ENCODE peak calls at places on chromosomes 3 and 15, in nine cellular contexts. N is IMR-90, F is heart left ventricle, K is A549, M is Peyer's patch, A is mammary epithelial cell, S is psoas muscle, B is lung, W is right atrium auricular region. T is an unnamed sample. For H3K4me1, the result is how much of the 10 kb centered on the place peaks cover.

GRCh38 chr15:64749167-64749566 is 26.2 kb downstream of the RBPMS2 start:
- DNase-seq in F (no peak), S (peak), M (peak), N (peak), A (peak), B (no peak), W (no peak), K (no peak), T (no peak)

GRCh38 chr15:101048191-101049011 is 129.2 kb downstream of the LRRK1 start:
- DNase-seq in M (peak), B (peak), S (peak), K (no peak), N (no peak), W (peak), A (no peak), F (no peak), T (no peak)

GRCh38 chr3:114380233-114380645 is 86.4 kb downstream of the TIGIT start:
- DNase-seq in W (peak), M (peak), K (no peak), A (peak), F (peak), S (peak), B (peak), N (peak), T (peak)

GRCh38 chr3:124352143-124352528 is 360.2 kb upstream of the ROPN1 start:
- DNase-seq in M (no peak), B (no peak), N (no peak), S (no peak), A (no peak), K (no peak), W (no peak), F (no peak), T (no peak)

GRCh38 chr3:37024820-37025405 is 31.6 kb downstream of the MLH1 start:
- DNase-seq in A (no peak), K (no peak), S (no peak), N (no peak), B (no peak), F (no peak), M (no peak), W (no peak), T (no peak)

GRCh38 chr3:191087391-191087790 is 111.7 kb upstream of the OSTN start:
- DNase-seq in S (no peak), F (no peak), W (no peak), A (no peak), B (no peak), K (no peak), M (no peak), N (peak), T (no peak)

GRCh38 chr15:69760890-69761568 is 308.4 kb downstream of the RPLP1 start:
- DNase-seq in W (peak), M (peak), B (peak), F (no peak), S (peak), A (peak), N (peak), K (peak), T (peak)

GRCh38 chr15:78000089-78000926 is 77.2 kb downstream of the TBC1D2B start:
- DNase-seq in K (peak), F (peak), N (peak), M (peak), B (peak), A (peak), S (peak), W (no peak), T (peak)

GRCh38 chr3:144265527-144266100 is 294.0 kb downstream of the DIPK2A start:
- DNase-seq in M (no peak), W (no peak), A (no peak), K (no peak), S (no peak), B (no peak), F (no peak), N (no peak), T (no peak)

GRCh38 chr15:47652213-47652852 is 65.0 kb upstream of the SEMA6D start:
- DNase-seq in W (no peak), F (no peak), S (no peak), B (no peak), N (no peak), A (no peak), M (no peak), K (no peak), T (no peak)

GRCh38 chr3:52534281-52535183 is 875 bp upstream of the NT5DC2 start:
- DNase-seq in F (peak), N (peak), K (no peak), A (no peak), S (peak), M (peak), B (no peak), W (peak), T (peak)

GRCh38 chr3:126081618-126082333 is 2.1 kb downstream of the SLC41A3 start:
- DNase-seq in A (peak), N (peak), F (no peak), M (peak), K (peak), W (no peak), S (peak), B (peak), T (no peak)

GRCh38 chr3:160564949-160565441 is 376 bp downstream of the KPNA4 start:
- DNase-seq in W (peak), S (peak), B (peak), F (peak), K (peak), N (peak), M (peak), A (peak), T (peak)

GRCh38 chr3:173371848-173372487 is 25.6 kb upstream of the NLGN1 start:
- DNase-seq in K (no peak), W (no peak), B (no peak), S (no peak), N (peak), F (no peak), A (peak), M (no peak), T (no peak)

GRCh38 chr3:43097681-43098080 is 8.2 kb downstream of the POMGNT2 start:
- DNase-seq in F (no peak), N (no peak), K (no peak), M (no peak), A (no peak), B (no peak), S (no peak), W (no peak), T (no peak)

GRCh38 chr3:179432021-179432420 is 19.2 kb downstream of the GNB4 start:
- DNase-seq in S (no peak), W (no peak), N (no peak), A (no peak), F (no peak), B (no peak), M (no peak), K (no peak), T (no peak)

GRCh38 chr3:32320080-32320479 is 71.6 kb upstream of the CMTM7 start:
- DNase-seq in A (no peak), F (no peak), M (no peak), W (no peak), B (no peak), K (no peak), N (no peak), S (no peak), T (no peak)

GRCh38 chr3:181009225-181009624 is 19.7 kb upstream of the DNAJC19 start:
- DNase-seq in M (no peak), K (no peak), N (no peak), S (no peak), B (no peak), W (no peak), F (no peak), A (no peak), T (no peak)

GRCh38 chr3:152556731-152557254 is 278.1 kb upstream of the P2RY1 start:
- DNase-seq in W (no peak), A (peak), M (no peak), F (no peak), K (no peak), N (peak), S (no peak), B (no peak), T (no peak)

GRCh38 chr3:195438371-195438770 is 4.4 kb downstream of the ACAP2 start:
- DNase-seq in K (no peak), A (peak), F (no peak), M (peak), N (no peak), B (no peak), W (no peak), S (no peak), T (no peak)

GRCh38 chr3:111373239-111373638 is 168.8 kb upstream of the CD96 start:
- DNase-seq in K (no peak), W (no peak), N (no peak), B (no peak), F (no peak), A (no peak), M (no peak), S (no peak), T (no peak)

GRCh38 chr3:2458816-2459215 is 360.1 kb downstream of the CNTN4 start:
- DNase-seq in F (no peak), M (no peak), K (no peak), N (no peak), A (no peak), S (no peak), W (no peak), B (no peak), T (no peak)

GRCh38 chr15:74402873-74403589 is 30.7 kb downstream of the SEMA7A start:
- DNase-seq in S (no peak), F (no peak), N (no peak), W (no peak), A (no peak), K (no peak), B (peak), M (peak), T (no peak)

GRCh38 chr3:138396752-138397410 is 37.5 kb upstream of the ESYT3 start:
- DNase-seq in M (no peak), K (no peak), N (no peak), A (no peak), W (no peak), B (no peak), F (no peak), S (no peak), T (no peak)

GRCh38 chr3:147572970-147573340 is 163.8 kb downstream of the ZIC1 start:
- DNase-seq in B (no peak), K (no peak), W (no peak), F (no peak), M (no peak), A (peak), N (no peak), S (no peak), T (no peak)

GRCh38 chr3:55675478-55675877 is 188.4 kb upstream of the WNT5A start:
- DNase-seq in N (no peak), K (no peak), F (no peak), M (no peak), A (no peak), W (no peak), S (no peak), B (no peak), T (no peak)

GRCh38 chr15:39573844-39574243 is 7.0 kb upstream of the THBS1 start:
- DNase-seq in B (no peak), A (no peak), N (peak), K (no peak), M (no peak), W (no peak), F (no peak), S (no peak), T (no peak)

GRCh38 chr3:14143271-14143605 is 18.4 kb downstream of the TMEM43 start:
- DNase-seq in W (no peak), B (no peak), N (peak), F (no peak), K (no peak), A (no peak), M (no peak), S (no peak), T (no peak)

GRCh38 chr3:100637197-100637631 is 27.8 kb downstream of the ADGRG7 start:
- DNase-seq in S (no peak), B (no peak), A (peak), W (no peak), N (peak), K (no peak), F (no peak), M (no peak), T (no peak)

GRCh38 chr3:62415312-62415791 is 42.0 kb upstream of the FEZF2 start:
- DNase-seq in S (no peak), K (no peak), M (no peak), A (no peak), W (no peak), N (no peak), F (no peak), B (no peak), T (no peak)

GRCh38 chr15:77160562-77161481 is 89.9 kb upstream of the TSPAN3 start:
- DNase-seq in M (no peak), B (no peak), W (no peak), K (no peak), A (peak), S (no peak), N (no peak), F (no peak), T (no peak)

GRCh38 chr3:160001850-160002623 is 13.4 kb downstream of the IL12A start:
- DNase-seq in A (no peak), B (no peak), F (no peak), S (no peak), W (no peak), K (no peak), M (no peak), N (no peak), T (no peak)

GRCh38 chr15:56098230-56098899 is 105.0 kb upstream of the NEDD4 start:
- DNase-seq in A (no peak), F (no peak), B (no peak), N (peak), W (no peak), K (no peak), M (no peak), S (no peak), T (no peak)

GRCh38 chr15:64284037-64284436 is 71.9 kb downstream of the CSNK1G1 start:
- DNase-seq in B (no peak), F (no peak), W (no peak), A (peak), K (no peak), S (no peak), N (peak), M (no peak), T (no peak)

GRCh38 chr3:122343654-122344053 is 18.6 kb downstream of the CSTA start:
- DNase-seq in K (no peak), N (peak), S (no peak), F (no peak), W (no peak), A (peak), M (no peak), B (no peak), T (no peak)

GRCh38 chr15:98803228-98804056 is 155.1 kb downstream of the IGF1R start:
- DNase-seq in N (peak), B (no peak), K (no peak), M (no peak), A (peak), F (no peak), W (no peak), S (no peak), T (no peak)

GRCh38 chr15:40106203-40107161 is 2.2 kb downstream of the BMF start:
- DNase-seq in A (peak), B (peak), K (peak), F (no peak), N (peak), W (peak), M (peak), S (peak), T (peak)

GRCh38 chr15:90227816-90228772 is 5.6 kb downstream of the CIB1 start:
- DNase-seq in B (no peak), K (no peak), F (no peak), M (no peak), N (no peak), A (no peak), S (no peak), W (no peak), T (no peak)
- H3K4me1 ChIP-seq in B (under half), K (under half), F (under half), M (under half), N (under half), A (under half), S (under half), W (under half), T (under half)

GRCh38 chr3:187721055-187721454 is 18.7 kb upstream of the RTP2 start:
- DNase-seq in K (no peak), W (no peak), N (no peak), B (no peak), A (no peak), S (no peak), F (no peak), M (no peak), T (no peak)

GRCh38 chr3:187720337-187720670 is 17.9 kb upstream of the RTP2 start:
- DNase-seq in N (no peak), K (no peak), S (no peak), M (no peak), W (no peak), B (no peak), A (no peak), F (no peak), T (no peak)

GRCh38 chr3:187719628-187720336 is 17.4 kb upstream of the RTP2 start:
- DNase-seq in M (no peak), W (no peak), K (no peak), B (no peak), F (no peak), N (no peak), S (peak), A (no peak), T (no peak)

GRCh38 chr3:187725218-187725617 is 20.1 kb downstream of the BCL6 start:
- DNase-seq in W (no peak), K (no peak), N (no peak), B (no peak), S (no peak), M (no peak), F (no peak), A (no peak), T (no peak)

DNA sequence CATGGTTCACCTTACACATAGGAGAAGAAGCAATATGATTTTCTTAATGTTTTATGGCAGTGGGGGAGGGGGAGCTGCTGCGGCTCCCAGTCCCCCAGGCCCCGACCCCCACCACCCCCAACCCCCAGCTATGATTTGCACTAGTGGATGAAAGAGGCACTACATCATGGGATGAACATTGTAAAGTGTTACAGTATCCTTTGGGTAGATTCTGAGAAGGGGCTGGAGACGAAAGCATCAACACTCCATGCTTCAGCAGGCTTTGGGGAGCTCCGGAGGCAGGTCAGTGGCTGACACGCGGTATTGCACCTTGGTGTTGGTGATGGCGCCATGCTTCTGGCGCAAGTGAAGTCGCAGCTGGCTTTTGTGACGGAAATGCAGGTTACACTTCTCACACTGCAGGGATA is 19.9 kb upstream of the RTP2 start:
- DNase-seq in F (no peak), N (no peak), W (no peak), B (no peak), A (no peak), M (no peak), K (no peak), S (no peak), T (no peak)
- TF ChIP-seq CTCF in F (no peak), N (no peak), W (no peak), B (no peak), A (no peak), M (no peak), K (no peak), S (peak), T (no peak)

GRCh38 chr15:45185069-45185779 is 2.5 kb downstream of the SHF start:
- DNase-seq in N (no peak), F (no peak), B (no peak), W (no peak), M (no peak), K (no peak), A (no peak), S (no peak), T (no peak)
- H3K4me1 ChIP-seq in N (under half), F (under half), B (under half), W (under half), M (under half), K (under half), A (under half), S (under half), T (under half)

GRCh38 chr3:11091791-11092190 is 62.5 kb upstream of the HRH1 start:
- DNase-seq in F (no peak), A (no peak), S (no peak), M (no peak), B (no peak), W (no peak), N (no peak), K (no peak), T (no peak)

GRCh38 chr3:11093823-11094340 is 60.4 kb upstream of the HRH1 start:
- DNase-seq in N (no peak), S (no peak), W (no peak), K (no peak), A (no peak), M (no peak), B (no peak), F (peak), T (no peak)

GRCh38 chr3:11096266-11097135 is 57.8 kb upstream of the HRH1 start:
- DNase-seq in M (peak), A (peak), W (peak), S (peak), B (peak), F (peak), N (peak), K (peak), T (peak)

GRCh38 chr3:11099306-11099705 is 55.0 kb upstream of the HRH1 start:
- DNase-seq in K (no peak), N (no peak), B (no peak), S (no peak), W (no peak), M (no peak), A (no peak), F (no peak), T (no peak)

DNA sequence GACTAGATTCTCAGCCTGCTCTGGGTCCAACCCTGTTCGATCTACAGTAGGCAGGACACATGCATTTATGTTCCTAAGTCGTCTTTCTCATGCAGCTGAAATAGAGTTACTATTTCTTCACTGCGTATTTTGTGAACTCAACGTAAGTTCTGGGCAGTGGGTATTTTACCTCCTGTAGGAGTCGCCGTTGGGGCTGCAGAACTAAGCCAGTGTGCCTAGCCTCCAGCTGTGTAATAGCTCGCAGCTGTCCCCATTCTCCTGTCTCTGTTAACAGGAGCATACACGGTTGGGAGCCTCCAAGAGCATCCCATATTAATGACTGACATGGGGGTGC is 58.4 kb upstream of the HRH1 start:
- DNase-seq in S (no peak), B (no peak), M (no peak), A (no peak), F (no peak), W (no peak), N (peak), K (no peak), T (no peak)
- TF ChIP-seq CTCF in S (no peak), B (no peak), M (no peak), A (no peak), F (no peak), W (no peak), N (peak), K (peak), T (no peak)

DNA sequence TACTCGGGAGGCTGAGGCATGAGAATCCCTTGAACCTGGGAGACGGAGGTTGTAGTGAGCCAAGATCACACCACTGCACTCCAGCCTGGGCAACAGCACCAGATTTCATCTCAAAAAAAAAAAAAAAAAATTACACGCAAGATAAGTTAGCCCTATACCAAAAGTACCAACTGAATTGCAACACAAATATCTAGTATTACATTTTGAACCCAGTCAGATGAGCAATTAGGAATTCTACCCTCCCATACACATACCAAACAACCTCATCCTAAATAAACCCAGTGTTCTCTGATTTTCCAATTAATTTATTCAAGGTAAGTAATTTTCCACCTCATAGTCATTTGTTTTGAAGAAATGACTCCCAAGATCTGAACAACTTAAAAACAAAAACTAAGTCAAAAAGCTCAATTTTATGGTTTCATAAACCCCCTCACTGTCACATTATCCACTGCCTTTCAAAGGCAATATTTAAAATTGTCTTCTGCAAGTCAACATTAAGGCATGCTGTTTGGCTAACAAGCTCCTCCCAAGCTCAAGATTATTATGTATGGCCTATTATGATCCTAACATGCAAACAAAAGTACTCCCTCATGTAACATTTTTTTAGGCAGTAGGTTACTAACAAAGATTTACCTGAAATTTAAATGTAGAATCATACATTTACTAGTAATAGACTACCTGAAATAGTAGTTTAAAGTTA is 4.5 kb downstream of the RAF1 start:
- DNase-seq in N (no peak), B (no peak), F (no peak), S (no peak), W (no peak), A (no peak), M (no peak), K (no peak), T (no peak)
- H3K4me1 ChIP-seq in N (under half), B (under half), F (half or more), S (half or more), W (under half), A (under half), M (under half), K (under half), T (under half)

GRCh38 chr3:19155375-19155774 is 7.1 kb downstream of the KCNH8 start:
- DNase-seq in M (no peak), N (no peak), A (no peak), S (no peak), K (no peak), B (no peak), W (no peak), F (no peak), T (no peak)
- TF ChIP-seq CTCF in M (no peak), N (no peak), A (no peak), S (no peak), K (no peak), B (no peak), W (no peak), F (no peak), T (no peak)